ENCODE peak calls at places on chromosomes 2 and 18, in seven cellular contexts. One of them, this sample, is unnamed. For H3K9me3, the result is how much of the 10 kb centered on the place peaks cover.

GRCh38 chr2:100820346-100821254 is 661 bp downstream of the NPAS2 start:
- DNase-seq in transverse colon: peak
- DNase-seq in tibial nerve: no peak
- DNase-seq in K562: no peak
- DNase-seq in A549: no peak
- DNase-seq in HepG2: no peak
- DNase-seq in stomach: peak
- DNase-seq in this sample: no peak

GRCh38 chr2:71603851-71604708 is 150.7 kb downstream of the DYSF start:
- DNase-seq in transverse colon: no peak
- DNase-seq in tibial nerve: no peak
- DNase-seq in K562: no peak
- DNase-seq in A549: no peak
- DNase-seq in HepG2: no peak
- DNase-seq in stomach: no peak
- DNase-seq in this sample: no peak

GRCh38 chr2:141379965-141380624 is 750.7 kb downstream of the LRP1B start:
- DNase-seq in transverse colon: no peak
- DNase-seq in tibial nerve: no peak
- DNase-seq in K562: no peak
- DNase-seq in A549: no peak
- DNase-seq in HepG2: no peak
- DNase-seq in stomach: no peak
- DNase-seq in this sample: no peak

GRCh38 chr18:54604211-54604610 is 13.2 kb downstream of the DYNAP start:
- DNase-seq in transverse colon: no peak
- DNase-seq in tibial nerve: no peak
- DNase-seq in K562: no peak
- DNase-seq in A549: no peak
- DNase-seq in HepG2: no peak
- DNase-seq in stomach: no peak
- DNase-seq in this sample: no peak

GRCh38 chr2:3491716-3492474 is 27.4 kb downstream of the ADI1 start:
- DNase-seq in transverse colon: no peak
- DNase-seq in tibial nerve: no peak
- DNase-seq in K562: no peak
- DNase-seq in A549: no peak
- DNase-seq in HepG2: no peak
- DNase-seq in stomach: peak
- DNase-seq in this sample: no peak

GRCh38 chr18:1408331-1408835 is 503.7 kb downstream of the ADCYAP1 start:
- DNase-seq in transverse colon: no peak
- DNase-seq in tibial nerve: no peak
- DNase-seq in K562: no peak
- DNase-seq in A549: no peak
- DNase-seq in HepG2: no peak
- DNase-seq in stomach: no peak
- DNase-seq in this sample: no peak

GRCh38 chr2:111944536-111945210 is 46.3 kb downstream of the MERTK start:
- DNase-seq in transverse colon: no peak
- DNase-seq in tibial nerve: no peak
- DNase-seq in K562: no peak
- DNase-seq in A549: no peak
- DNase-seq in HepG2: peak
- DNase-seq in stomach: no peak
- DNase-seq in this sample: no peak

GRCh38 chr18:12048010-12048826 is 45.4 kb upstream of the ANKRD62 start:
- DNase-seq in transverse colon: no peak
- DNase-seq in tibial nerve: no peak
- DNase-seq in K562: no peak
- DNase-seq in A549: no peak
- DNase-seq in HepG2: no peak
- DNase-seq in stomach: no peak
- DNase-seq in this sample: no peak

GRCh38 chr18:23667114-23667513 is 4.4 kb upstream of the ANKRD29 start:
- DNase-seq in transverse colon: no peak
- DNase-seq in tibial nerve: no peak
- DNase-seq in K562: no peak
- DNase-seq in A549: no peak
- DNase-seq in HepG2: no peak
- DNase-seq in stomach: no peak
- DNase-seq in this sample: no peak

GRCh38 chr2:207530160-207531023 is 630 bp downstream of the CREB1 start:
- DNase-seq in transverse colon: peak
- DNase-seq in tibial nerve: no peak
- DNase-seq in K562: peak
- DNase-seq in A549: peak
- DNase-seq in HepG2: peak
- DNase-seq in stomach: peak
- DNase-seq in this sample: peak

GRCh38 chr2:196652869-196653268 is 13.4 kb downstream of the CCDC150 start:
- DNase-seq in transverse colon: no peak
- DNase-seq in tibial nerve: no peak
- DNase-seq in K562: no peak
- DNase-seq in A549: no peak
- DNase-seq in HepG2: no peak
- DNase-seq in stomach: no peak
- DNase-seq in this sample: no peak
- H3K9me3 ChIP-seq in transverse colon: under half
- H3K9me3 ChIP-seq in tibial nerve: under half
- H3K9me3 ChIP-seq in K562: under half
- H3K9me3 ChIP-seq in A549: under half
- H3K9me3 ChIP-seq in HepG2: under half
- H3K9me3 ChIP-seq in stomach: under half
- H3K9me3 ChIP-seq in this sample: under half

DNA sequence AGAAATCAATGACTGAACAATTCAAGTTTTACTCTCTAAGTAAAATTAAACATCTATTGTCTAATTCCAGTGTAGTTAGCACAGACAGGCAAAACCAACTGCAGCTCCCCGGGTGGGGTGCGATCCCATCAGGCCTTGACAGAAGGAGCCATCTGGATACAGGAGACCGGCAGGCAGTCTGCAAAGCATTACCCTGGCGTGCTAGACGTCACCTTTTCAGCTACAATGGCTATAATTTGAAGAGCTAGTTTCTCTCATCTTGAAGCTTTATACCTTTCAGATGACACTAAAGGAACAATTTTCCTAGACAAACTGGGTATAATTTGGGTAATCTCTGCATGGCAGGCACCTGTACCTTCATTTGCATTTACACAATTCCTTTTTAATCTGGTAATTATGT is 761.5 kb upstream of the SOX11 start:
- DNase-seq in transverse colon: no peak
- DNase-seq in tibial nerve: no peak
- DNase-seq in K562: no peak
- DNase-seq in A549: no peak
- DNase-seq in HepG2: no peak
- DNase-seq in stomach: no peak
- DNase-seq in this sample: no peak
- TF ChIP-seq EP300 in transverse colon: no peak
- TF ChIP-seq EP300 in tibial nerve: no peak
- TF ChIP-seq EP300 in K562: no peak
- TF ChIP-seq EP300 in A549: no peak
- TF ChIP-seq EP300 in HepG2: no peak
- TF ChIP-seq EP300 in stomach: no peak
- TF ChIP-seq EP300 in this sample: no peak

DNA sequence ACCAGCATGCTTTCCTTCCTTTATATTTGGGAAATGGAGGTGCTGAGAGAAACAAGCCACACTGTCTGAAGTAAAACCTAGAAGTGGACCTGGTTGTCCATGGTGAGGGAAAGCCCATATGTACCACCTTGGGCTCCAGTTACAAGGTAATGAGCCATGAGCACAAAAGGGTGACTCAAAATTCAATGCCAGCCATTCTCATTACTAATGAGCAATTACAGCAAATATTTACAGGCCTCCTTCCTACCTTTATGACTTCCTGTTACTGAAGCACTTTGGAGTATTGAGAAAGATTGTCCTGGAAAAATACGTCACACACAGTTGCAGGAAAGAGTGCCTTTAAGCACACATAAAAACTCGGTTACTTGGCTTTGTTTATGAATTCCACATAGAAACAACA is 9.1 kb downstream of the EPAS1 start:
- DNase-seq in transverse colon: no peak
- DNase-seq in tibial nerve: no peak
- DNase-seq in K562: no peak
- DNase-seq in A549: no peak
- DNase-seq in HepG2: peak
- DNase-seq in stomach: no peak
- DNase-seq in this sample: no peak
- TF ChIP-seq POLR2A in transverse colon: no peak
- TF ChIP-seq POLR2A in tibial nerve: no peak
- TF ChIP-seq POLR2A in K562: no peak
- TF ChIP-seq POLR2A in A549: no peak
- TF ChIP-seq POLR2A in HepG2: no peak
- TF ChIP-seq POLR2A in stomach: no peak
- TF ChIP-seq POLR2A in this sample: no peak

GRCh38 chr2:187459242-187459641 is 11.2 kb upstream of the CALCRL start:
- DNase-seq in transverse colon: no peak
- DNase-seq in tibial nerve: no peak
- DNase-seq in K562: no peak
- DNase-seq in A549: no peak
- DNase-seq in HepG2: no peak
- DNase-seq in stomach: no peak
- DNase-seq in this sample: no peak
- H3K9me3 ChIP-seq in transverse colon: under half
- H3K9me3 ChIP-seq in tibial nerve: under half
- H3K9me3 ChIP-seq in K562: under half
- H3K9me3 ChIP-seq in A549: under half
- H3K9me3 ChIP-seq in HepG2: under half
- H3K9me3 ChIP-seq in stomach: under half
- H3K9me3 ChIP-seq in this sample: under half

GRCh38 chr2:185188656-185189055 is 549.9 kb upstream of the FSIP2 start:
- DNase-seq in transverse colon: no peak
- DNase-seq in tibial nerve: no peak
- DNase-seq in K562: no peak
- DNase-seq in A549: no peak
- DNase-seq in HepG2: no peak
- DNase-seq in stomach: no peak
- DNase-seq in this sample: no peak
- TF ChIP-seq EP300 in transverse colon: no peak
- TF ChIP-seq EP300 in tibial nerve: no peak
- TF ChIP-seq EP300 in K562: no peak
- TF ChIP-seq EP300 in A549: no peak
- TF ChIP-seq EP300 in HepG2: no peak
- TF ChIP-seq EP300 in stomach: no peak
- TF ChIP-seq EP300 in this sample: no peak

DNA sequence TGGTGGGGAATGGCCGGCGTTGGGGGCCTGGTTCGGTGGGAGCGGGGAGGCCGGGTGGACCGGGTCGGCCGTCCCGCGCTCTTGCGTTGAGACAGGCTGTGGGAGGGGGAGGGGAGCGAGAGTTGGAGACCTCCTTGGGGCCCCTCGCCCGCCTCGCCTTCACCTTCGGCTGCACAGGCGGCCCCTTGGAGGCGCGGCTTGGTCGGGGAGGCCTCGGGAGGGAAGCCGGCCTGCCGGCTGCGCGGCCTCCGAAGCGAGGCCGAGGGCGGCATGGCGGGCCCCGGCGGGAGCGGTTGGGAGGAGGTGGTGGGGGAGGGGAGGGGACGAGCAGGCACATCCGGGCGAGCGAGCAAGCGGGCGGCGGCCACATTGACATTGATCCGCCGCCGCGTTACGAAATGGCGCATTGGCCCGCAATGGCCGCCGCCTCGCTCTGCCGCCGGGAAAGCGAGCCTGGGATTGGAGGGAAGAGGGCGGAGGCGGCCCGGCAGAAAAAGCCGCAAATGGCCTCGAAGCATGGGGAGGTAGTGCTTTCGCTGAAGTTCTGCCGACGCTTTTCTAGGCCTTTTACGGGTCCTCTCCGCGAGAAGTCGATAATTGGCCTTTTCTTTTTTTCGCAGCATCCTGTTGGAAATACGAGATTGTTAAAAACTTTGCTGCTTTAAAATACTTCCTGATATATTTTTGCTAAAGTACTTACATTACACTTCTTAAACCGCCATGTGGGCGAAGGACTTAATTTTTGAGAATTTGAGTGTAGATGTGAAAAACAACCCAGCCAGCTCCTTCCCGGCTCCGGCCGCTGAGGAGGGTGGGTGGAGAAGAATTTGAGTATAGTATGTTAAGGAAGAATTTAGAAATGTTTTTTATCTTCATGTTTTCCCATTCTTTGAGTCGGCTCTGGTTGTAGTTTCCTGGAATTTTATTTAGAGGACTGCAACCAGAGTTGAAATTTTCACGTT is 582 bp downstream of the HNRNPA3 start:
- DNase-seq in transverse colon: peak
- DNase-seq in tibial nerve: peak
- DNase-seq in K562: peak
- DNase-seq in A549: peak
- DNase-seq in HepG2: peak
- DNase-seq in stomach: peak
- DNase-seq in this sample: peak
- TF ChIP-seq POLR2A in transverse colon: no peak
- TF ChIP-seq POLR2A in tibial nerve: no peak
- TF ChIP-seq POLR2A in K562: no peak
- TF ChIP-seq POLR2A in A549: no peak
- TF ChIP-seq POLR2A in HepG2: peak
- TF ChIP-seq POLR2A in stomach: no peak
- TF ChIP-seq POLR2A in this sample: peak

This sample was measured in ovary.